ENCODE peak calls at places on chromosomes 16 and 17, in six cellular contexts. P, E, W, X, V and J are unnamed samples.

GRCh38 chr16:49350265-49351103 is 23.1 kb upstream of the C16orf78 start:
- DNase-seq in X (peak; percentile 50), V (peak; percentile 90), P (peak; percentile 52), W (no peak), E (peak; percentile 54), J (no peak)

GRCh38 chr16:31200821-31201510 is 1.6 kb downstream of the PYCARD start:
- DNase-seq in P (no peak), V (no peak), W (no peak), X (peak; percentile 41), E (no peak), J (no peak)

GRCh38 chr16:23981429-23982399 is 145.9 kb downstream of the PRKCB start:
- DNase-seq in E (no peak), P (no peak), W (no peak), V (no peak), X (no peak), J (no peak)

GRCh38 chr17:12769981-12770380 is 19.3 kb upstream of the ARHGAP44 start:
- DNase-seq in X (no peak), E (no peak), W (no peak), V (no peak), P (no peak), J (no peak)

GRCh38 chr16:19781196-19781595 is 63.1 kb downstream of the IQCK start:
- DNase-seq in X (no peak), E (no peak), P (no peak), V (no peak), W (no peak), J (peak; percentile 14)

GRCh38 chr16:2963611-2964415 is at the start of gene KREMEN2:
- DNase-seq in W (no peak), E (peak; percentile 82), X (peak; percentile 72), V (peak; percentile 87), P (no peak), J (no peak)

GRCh38 chr17:82300707-82301270 is 16.6 kb downstream of the CD7 start:
- DNase-seq in W (no peak), V (peak; percentile 94), X (peak; percentile 62), E (peak; percentile 84), P (peak; percentile 66), J (no peak)

GRCh38 chr17:80646328-80646727 is 101.7 kb downstream of the RPTOR start:
- DNase-seq in V (no peak), X (no peak), E (no peak), P (no peak), W (no peak), J (no peak)

GRCh38 chr17:82241926-82242697 is 13.3 kb downstream of the SLC16A3 start:
- DNase-seq in W (no peak), P (peak; percentile 61), V (no peak), E (no peak), X (peak; percentile 39), J (no peak)

GRCh38 chr16:11507350-11507749 is 79.4 kb downstream of the LITAF start:
- DNase-seq in E (no peak), V (no peak), X (no peak), P (no peak), W (no peak), J (no peak)

GRCh38 chr16:1194665-1195392 is 30.2 kb downstream of the TPSG1 start:
- DNase-seq in P (no peak), V (no peak), E (no peak), X (no peak), W (no peak), J (no peak)

GRCh38 chr16:81634380-81635121 is 144.5 kb upstream of the PLCG2 start:
- DNase-seq in V (no peak), E (no peak), P (no peak), X (no peak), W (no peak), J (no peak)

GRCh38 chr16:29198731-29199521 is 207.6 kb downstream of the NPIPB11 start:
- DNase-seq in E (no peak), W (no peak), V (peak; percentile 83), X (no peak), P (no peak), J (no peak)

GRCh38 chr16:75287708-75288107 is 36.3 kb upstream of the BCAR1 start:
- DNase-seq in P (no peak), X (peak; percentile 32), V (no peak), E (no peak), W (no peak), J (no peak)

GRCh38 chr16:88922114-88922825 is 54.7 kb downstream of the CBFA2T3 start:
- DNase-seq in E (no peak), X (no peak), V (peak; percentile 95), W (peak; percentile 20), P (peak; percentile 89), J (no peak)

GRCh38 chr17:7014995-7015586 is 2.7 kb downstream of the RNASEK start:
- DNase-seq in V (no peak), E (no peak), X (peak; percentile 44), W (no peak), P (no peak), J (no peak)

GRCh38 chr16:50326835-50327465 is 41.8 kb downstream of the BRD7 start:
- DNase-seq in E (no peak), P (no peak), W (no peak), X (peak; percentile 61), V (no peak), J (no peak)

GRCh38 chr17:50917418-50917743 is 51.2 kb upstream of the TOB1 start:
- DNase-seq in E (no peak), P (no peak), V (no peak), W (no peak), X (no peak), J (no peak)

GRCh38 chr16:89010210-89010925 is 33.4 kb upstream of the CBFA2T3 start:
- DNase-seq in X (no peak), E (no peak), W (no peak), V (no peak), P (no peak), J (no peak)

GRCh38 chr16:15672514-15673167 is 22.6 kb downstream of the NDE1 start:
- DNase-seq in X (peak; percentile 99), P (peak; percentile 91), E (peak; percentile 84), V (peak; percentile 98), W (peak; percentile 87), J (peak; percentile 90)
- H3K4me3 ChIP-seq in X (no peak overlapping the region), P (peak overlapping the region; percentile 50), E (peak overlapping the region; percentile 17), V (no peak overlapping the region), W (peak overlapping the region; percentile 15), J (peak overlapping the region; percentile 26)

DNA sequence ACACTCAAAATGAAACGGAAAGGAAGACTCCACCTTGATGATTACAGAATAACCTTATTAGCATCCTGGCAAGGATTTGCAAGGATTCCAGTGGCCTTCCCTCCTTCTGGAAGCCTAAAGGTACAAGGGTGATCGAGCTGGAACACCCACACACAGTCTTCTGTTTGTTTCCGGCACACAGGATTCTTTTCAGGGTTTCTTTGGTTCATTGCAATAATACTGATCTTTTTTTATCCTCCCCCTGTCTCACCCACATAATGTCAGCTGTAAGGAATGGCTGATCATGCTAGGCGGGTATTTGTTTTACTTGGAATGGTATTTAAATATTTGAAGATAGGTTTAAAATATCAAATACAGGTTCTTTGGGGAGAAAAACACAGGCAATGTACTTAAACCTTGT is 190.6 kb upstream of the CACNG5 start:
- DNase-seq in V (peak; percentile 13), X (no peak), W (peak; percentile 20), E (no peak), P (no peak), J (no peak)
- TF ChIP-seq CTCF in V (no peak), X (no peak), W (no peak), E (no peak), P (no peak), J (no peak)

DNA sequence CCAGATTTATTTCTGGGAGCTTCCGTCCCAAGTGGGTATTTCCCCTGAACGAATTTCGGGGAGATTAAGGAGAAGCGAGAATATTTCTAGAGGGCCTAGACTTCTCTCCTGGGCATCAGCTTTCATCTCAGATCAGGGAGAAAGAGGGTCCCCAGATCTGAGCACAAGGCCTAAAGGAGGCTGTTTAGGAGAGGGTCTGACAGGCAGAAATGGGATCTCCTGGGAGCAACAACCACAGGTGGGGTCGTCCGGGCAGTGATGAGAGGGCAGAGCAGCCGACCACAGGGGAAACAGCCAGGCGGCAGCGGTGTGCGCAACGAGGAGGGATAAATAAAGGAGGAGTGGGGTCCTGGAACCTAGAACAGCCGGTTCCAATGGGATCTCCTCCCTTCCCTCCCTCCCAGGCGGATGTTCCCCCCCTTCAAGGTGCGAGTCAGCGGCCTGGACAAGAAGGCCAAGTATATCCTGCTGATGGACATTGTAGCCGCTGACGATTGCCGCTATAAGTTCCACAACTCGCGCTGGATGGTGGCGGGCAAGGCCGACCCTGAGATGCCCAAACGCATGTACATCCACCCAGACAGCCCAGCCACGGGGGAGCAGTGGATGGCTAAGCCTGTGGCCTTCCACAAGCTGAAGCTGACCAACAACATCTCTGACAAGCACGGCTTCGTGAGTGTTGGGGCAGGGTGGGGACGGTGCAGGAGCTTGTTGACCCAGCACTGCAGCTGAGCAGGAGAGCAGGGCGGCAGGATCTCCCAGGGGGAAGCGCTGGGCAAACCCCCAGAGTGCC is 1.8 kb downstream of the TBX2 start:
- DNase-seq in W (no peak), E (no peak), V (no peak), P (no peak), X (no peak), J (no peak)
- H3K4me3 ChIP-seq in W (peak overlapping the region; percentile 98), E (no peak overlapping the region), V (peak overlapping the region; percentile 4), P (peak overlapping the region; percentile 77), X (no peak overlapping the region), J (peak overlapping the region; percentile 76)

GRCh38 chr17:57876023-57876865 is 26.4 kb upstream of the MRPS23 start:
- DNase-seq in V (no peak), X (peak; percentile 65), E (no peak), P (no peak), W (no peak), J (no peak)

GRCh38 chr17:57874434-57875108 is 24.7 kb upstream of the MRPS23 start:
- DNase-seq in W (peak; percentile 87), V (peak; percentile 92), X (peak; percentile 54), E (no peak), P (peak; percentile 76), J (peak; percentile 80)

GRCh38 chr17:57876866-57877237 is 27.0 kb upstream of the MRPS23 start:
- DNase-seq in X (peak; percentile 61), W (no peak), E (no peak), P (no peak), V (no peak), J (no peak)

GRCh38 chr17:57874058-57874419 is 24.2 kb upstream of the MRPS23 start:
- DNase-seq in E (no peak), W (no peak), X (no peak), V (no peak), P (no peak), J (no peak)

DNA sequence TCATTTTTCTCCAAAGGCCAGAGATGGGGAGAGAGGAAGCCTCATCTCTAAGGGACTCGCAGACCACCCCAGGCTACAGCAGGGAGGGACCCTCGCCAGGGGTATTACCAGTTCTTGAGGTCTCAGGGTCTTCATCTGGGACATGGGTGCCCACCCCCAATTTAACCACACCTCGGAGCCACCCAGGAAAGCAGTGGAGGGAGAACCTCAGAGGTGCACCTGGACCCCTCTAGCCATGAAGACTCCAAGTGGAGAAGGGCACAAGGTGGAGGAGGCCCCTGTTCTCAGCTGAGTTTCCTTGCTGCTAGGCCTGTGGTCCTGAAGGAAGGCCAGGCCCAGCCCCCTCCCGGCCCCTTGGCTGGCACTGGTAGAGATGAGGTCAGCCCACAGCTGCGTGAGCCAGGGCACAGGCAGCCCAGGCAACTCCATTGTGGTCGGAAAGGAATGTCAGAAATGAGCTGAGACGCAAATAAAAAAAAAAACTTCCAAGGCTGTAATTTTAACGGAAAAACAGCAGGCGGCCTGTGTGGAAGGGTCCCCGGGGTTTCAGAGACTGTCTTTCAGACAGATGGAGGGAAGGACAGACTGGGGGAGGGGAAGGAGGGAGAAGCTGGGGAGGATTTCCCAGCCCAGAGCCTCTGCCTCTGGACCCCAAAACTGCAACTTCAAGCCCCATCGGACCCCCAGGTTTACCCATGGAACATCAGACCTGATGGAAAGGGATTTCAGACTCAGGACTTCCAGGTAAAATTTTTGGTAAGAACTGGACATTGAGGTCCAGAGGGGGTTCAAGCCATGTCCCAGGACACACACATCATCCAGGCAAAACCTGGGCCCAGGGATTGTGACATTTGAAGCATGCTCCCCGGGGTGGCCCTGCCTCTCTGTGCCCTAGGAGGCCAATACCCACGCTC is 25.5 kb upstream of the MRPS23 start:
- DNase-seq in W (peak; percentile 97), P (peak; percentile 76), X (peak; percentile 92), V (peak; percentile 93), E (peak; percentile 98), J (peak; percentile 94)
- TF ChIP-seq CTCF in W (peak; percentile 79), P (peak; percentile 53), X (peak; percentile 34), V (no peak), E (peak; percentile 54), J (peak; percentile 60)